ENCODE peak calls at places on chromosomes 7 and 10, in six cellular contexts. F, B, M, A, V and H are unnamed samples.

GRCh38 chr7:95859434-95859833 is 87.1 kb downstream of the DYNC1I1 start:
- DNase-seq in V (no peak), M (no peak), B (no peak), F (no peak), A (no peak), H (no peak)

GRCh38 chr10:119219747-119220320 is 12.5 kb downstream of the GRK5 start:
- DNase-seq in V (no peak), F (no peak), M (no peak), A (no peak), B (no peak), H (peak; percentile 9)

GRCh38 chr10:48227213-48227612 is 47.3 kb downstream of the FRMPD2 start:
- DNase-seq in V (no peak), A (no peak), M (no peak), F (no peak), B (no peak), H (no peak)

GRCh38 chr10:47421057-47421952 is 37.2 kb upstream of the ZNF488 start:
- DNase-seq in M (no peak), B (no peak), F (no peak), A (no peak), V (no peak), H (no peak)

GRCh38 chr7:31126976-31127375 is 74.9 kb downstream of the ADCYAP1R1 start:
- DNase-seq in V (no peak), A (peak; percentile 3), B (no peak), F (no peak), M (no peak), H (no peak)

GRCh38 chr10:127474501-127474900 is 74.6 kb upstream of the NPS start:
- DNase-seq in A (no peak), B (no peak), F (no peak), V (no peak), M (no peak), H (no peak)

GRCh38 chr7:121576148-121576921 is 180.2 kb upstream of the FAM3C start:
- DNase-seq in B (no peak), M (no peak), F (no peak), A (no peak), V (no peak), H (no peak)

GRCh38 chr7:47724335-47724982 is 142.5 kb upstream of the TNS3 start:
- DNase-seq in M (no peak), F (peak; percentile 14), V (no peak), B (no peak), A (no peak), H (no peak)

GRCh38 chr7:84412161-84412969 is 217.8 kb upstream of the SEMA3A start:
- DNase-seq in B (no peak), F (no peak), V (no peak), M (peak; percentile 49), A (no peak), H (no peak)

GRCh38 chr10:18221123-18221522 is 80.9 kb downstream of the CACNB2 start:
- DNase-seq in V (no peak), B (no peak), A (no peak), F (no peak), M (no peak), H (no peak)

GRCh38 chr7:108094375-108094774 is 35.8 kb downstream of the LAMB4 start:
- DNase-seq in A (no peak), B (no peak), V (no peak), F (no peak), M (no peak), H (no peak)

GRCh38 chr7:21547511-21547910 is 4.7 kb downstream of the DNAH11 start:
- DNase-seq in M (no peak), V (no peak), B (no peak), F (no peak), A (no peak), H (no peak)

GRCh38 chr7:80942261-80943041 is 23.6 kb upstream of the SEMA3C start:
- DNase-seq in V (peak; percentile 66), B (peak; percentile 40), F (peak; percentile 31), A (no peak), M (peak; percentile 98), H (peak; percentile 83)

GRCh38 chr7:41169307-41169706 is 533.6 kb downstream of the INHBA start:
- DNase-seq in F (no peak), M (no peak), V (no peak), B (no peak), A (no peak), H (no peak)

GRCh38 chr10:118002581-118002980 is 44.2 kb downstream of the RAB11FIP2 start:
- DNase-seq in A (no peak), V (no peak), B (no peak), F (no peak), M (no peak), H (no peak)

GRCh38 chr10:16809074-16809718 is 8.0 kb downstream of the RSU1 start:
- DNase-seq in B (no peak), V (no peak), A (peak; percentile 18), M (no peak), F (peak; percentile 38), H (no peak)

GRCh38 chr10:71069909-71070666 is 142.3 kb upstream of the UNC5B start:
- DNase-seq in B (no peak), A (no peak), M (no peak), V (no peak), F (no peak), H (no peak)

GRCh38 chr7:35248576-35249536 is 5.0 kb downstream of the TBX20 start:
- DNase-seq in A (no peak), V (no peak), B (no peak), M (no peak), F (no peak), H (no peak)

GRCh38 chr7:13745530-13745929 is 243.9 kb downstream of the ETV1 start:
- DNase-seq in F (no peak), V (no peak), M (no peak), B (no peak), A (no peak), H (no peak)

GRCh38 chr7:22860784-22861482 is 38.3 kb upstream of the TOMM7 start:
- DNase-seq in F (no peak), A (no peak), M (peak; percentile 51), B (no peak), V (no peak), H (no peak)

GRCh38 chr10:124522903-124523260 is 61.3 kb downstream of the LHPP start:
- DNase-seq in B (no peak), V (no peak), M (no peak), F (peak; percentile 36), A (no peak), H (peak; percentile 71)

GRCh38 chr7:81776972-81777371 is 7.1 kb upstream of the HGF start:
- DNase-seq in F (no peak), B (no peak), V (no peak), M (no peak), A (no peak), H (no peak)

GRCh38 chr7:43621729-43622448 is 39.0 kb downstream of the STK17A start:
- DNase-seq in M (no peak), A (no peak), F (no peak), B (no peak), V (no peak), H (no peak)

GRCh38 chr10:1183746-1184145 is 127.6 kb downstream of the WDR37 start:
- DNase-seq in B (no peak), F (no peak), V (peak; percentile 31), M (no peak), A (no peak), H (peak; percentile 44)

GRCh38 chr10:31314256-31315183 is 4.5 kb upstream of the ZEB1 start:
- DNase-seq in F (no peak), A (no peak), B (no peak), M (no peak), V (no peak), H (no peak)

GRCh38 chr7:74197449-74198108 is 12.2 kb upstream of the LAT2 start:
- DNase-seq in M (no peak), A (no peak), V (no peak), F (no peak), B (no peak), H (no peak)

GRCh38 chr10:126227762-126228134 is 160.5 kb downstream of the ADAM12 start:
- DNase-seq in F (no peak), V (no peak), B (no peak), A (no peak), M (no peak), H (no peak)

GRCh38 chr10:18099420-18099819 is 40.8 kb upstream of the CACNB2 start:
- DNase-seq in A (no peak), B (no peak), F (no peak), M (no peak), V (no peak), H (no peak)

GRCh38 chr7:154844499-154844898 is 158.4 kb downstream of the PAXIP1 start:
- DNase-seq in M (no peak), V (no peak), F (no peak), B (no peak), A (no peak), H (no peak)

GRCh38 chr7:39746162-39746782 is 122.9 kb downstream of the RALA start:
- DNase-seq in V (peak; percentile 83), B (peak; percentile 80), F (peak; percentile 80), M (peak; percentile 87), A (peak; percentile 88), H (peak; percentile 85)

GRCh38 chr10:73756183-73756582 is 12.0 kb downstream of the SEC24C start:
- DNase-seq in A (no peak), F (no peak), V (no peak), B (no peak), M (no peak), H (peak; percentile 7)

GRCh38 chr10:59589721-59590120 is 119.9 kb downstream of the SLC16A9 start:
- DNase-seq in V (no peak), A (no peak), F (no peak), M (no peak), B (no peak), H (no peak)
- H3K4me3 ChIP-seq in V (no peak overlapping the region), A (no peak overlapping the region), F (no peak overlapping the region), M (no peak overlapping the region), B (no peak overlapping the region), H (no peak overlapping the region)

DNA sequence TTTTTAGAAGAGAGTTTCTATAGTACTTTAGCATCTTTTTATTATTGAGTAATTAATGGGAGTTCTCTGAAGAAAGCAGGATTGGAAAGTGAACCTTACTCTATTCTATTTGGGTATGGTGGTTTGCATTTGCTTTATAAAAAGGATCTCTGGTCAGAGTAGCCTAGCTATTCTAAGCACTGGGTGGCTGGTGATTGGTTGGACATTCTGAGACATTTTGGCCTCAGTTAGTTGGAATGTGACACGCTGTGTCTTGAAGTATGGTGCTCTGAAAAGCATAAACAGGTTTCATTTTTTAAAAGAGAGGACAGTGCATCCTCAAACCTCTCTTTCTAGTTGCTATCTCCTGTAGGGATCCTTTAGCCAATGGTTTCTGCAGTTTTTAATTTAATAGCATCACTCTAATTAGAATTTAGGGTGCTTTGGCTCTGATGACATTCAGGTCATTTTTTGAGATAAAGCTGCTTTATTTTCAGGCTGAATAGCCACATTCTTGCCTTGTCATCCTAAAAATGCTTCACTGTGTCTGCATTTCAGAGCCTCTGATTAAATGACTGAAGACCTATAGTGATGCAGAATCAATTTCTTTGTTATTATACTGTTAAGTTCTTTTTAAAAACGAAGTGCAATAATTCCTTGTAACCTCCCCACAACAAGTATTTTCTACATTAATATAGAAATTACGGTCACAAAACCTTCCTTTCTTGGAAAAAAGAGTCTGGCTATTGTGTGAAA is 20.6 kb downstream of the TMEM178B start:
- DNase-seq in F (no peak), V (no peak), M (no peak), A (no peak), B (no peak), H (no peak)
- TF ChIP-seq EP300 in F (no peak), V (no peak), M (no peak), A (no peak), B (no peak), H (no peak)

GRCh38 chr10:46299267-46299530 is 12.4 kb downstream of the ANTXRL start:
- DNase-seq in B (no peak), M (no peak), V (no peak), F (no peak), A (no peak), H (no peak)
- H3K4me3 ChIP-seq in B (no peak overlapping the region), M (no peak overlapping the region), V (no peak overlapping the region), F (no peak overlapping the region), A (no peak overlapping the region), H (no peak overlapping the region)

GRCh38 chr7:50531401-50531906 is 33.8 kb downstream of the DDC start:
- DNase-seq in M (no peak), F (no peak), V (no peak), A (no peak), B (no peak), H (no peak)
- TF ChIP-seq EP300 in M (no peak), F (no peak), V (no peak), A (no peak), B (no peak), H (no peak)